ENCODE peak calls at places on chromosome 1, in nine cellular contexts. N, G, E, T, F, C, R, X and I are unnamed samples.

GRCh38 chr1:91282695-91283420 is 121.8 kb downstream of the HFM1 start:
- DNase-seq in X (peak; percentile 57), T (peak; percentile 65), N (peak; percentile 73), E (no peak), F (peak; percentile 44), C (no peak), R (peak; percentile 68), G (peak; percentile 77), I (peak; percentile 80)

GRCh38 chr1:237492359-237492758 is 398.4 kb downstream of the ZP4 start:
- DNase-seq in N (no peak), X (no peak), G (no peak), F (no peak), E (no peak), R (no peak), C (no peak), T (no peak), I (no peak)

GRCh38 chr1:41955461-41956159 is 36.9 kb upstream of the HIVEP3 start:
- DNase-seq in F (peak; percentile 93), C (no peak), R (no peak), T (no peak), X (no peak), E (no peak), G (peak; percentile 25), N (no peak), I (no peak)

GRCh38 chr1:162756523-162756922 is 34.0 kb upstream of the HSD17B7 start:
- DNase-seq in G (no peak), F (no peak), T (no peak), N (no peak), R (no peak), E (no peak), C (no peak), X (no peak), I (no peak)

GRCh38 chr1:65178235-65178634 is 30.2 kb downstream of the AK4 start:
- DNase-seq in G (no peak), T (no peak), N (no peak), C (no peak), F (no peak), E (no peak), X (no peak), R (no peak), I (no peak)

GRCh38 chr1:220770245-220770913 is 16.3 kb upstream of the MTARC1 start:
- DNase-seq in C (no peak), N (no peak), E (peak; percentile 12), G (no peak), X (no peak), T (no peak), F (no peak), R (no peak), I (no peak)

GRCh38 chr1:221839321-221839720 is 97.4 kb upstream of the DUSP10 start:
- DNase-seq in X (no peak), G (no peak), E (no peak), C (no peak), T (no peak), R (no peak), F (no peak), N (no peak), I (no peak)

GRCh38 chr1:201310986-201311355 is 27.7 kb downstream of the PKP1 start:
- DNase-seq in G (no peak), T (no peak), C (no peak), F (no peak), E (no peak), N (no peak), R (peak; percentile 22), X (no peak), I (no peak)

GRCh38 chr1:234148350-234148749 is 224.9 kb upstream of the COA6 start:
- DNase-seq in X (no peak), T (no peak), N (no peak), R (no peak), E (no peak), F (no peak), C (no peak), G (no peak), I (no peak)

GRCh38 chr1:197140123-197140522 is 6.3 kb downstream of the ASPM start:
- DNase-seq in R (no peak), T (no peak), N (no peak), C (no peak), X (no peak), F (peak; percentile 19), G (no peak), E (no peak), I (no peak)

GRCh38 chr1:225426395-225427248 is 1.2 kb downstream of the LBR start:
- DNase-seq in R (peak; percentile 45), C (peak; percentile 81), G (peak; percentile 55), T (no peak), F (peak; percentile 45), N (peak; percentile 78), X (no peak), E (no peak), I (no peak)

GRCh38 chr1:176885756-176886155 is 278.8 kb downstream of the ASTN1 start:
- DNase-seq in C (no peak), R (no peak), X (no peak), G (no peak), F (no peak), N (no peak), T (no peak), E (no peak), I (no peak)

GRCh38 chr1:111604931-111605330 is 14.7 kb upstream of the RAP1A start:
- DNase-seq in R (no peak), G (no peak), N (no peak), F (peak; percentile 60), C (no peak), E (no peak), X (no peak), T (no peak), I (no peak)

DNA sequence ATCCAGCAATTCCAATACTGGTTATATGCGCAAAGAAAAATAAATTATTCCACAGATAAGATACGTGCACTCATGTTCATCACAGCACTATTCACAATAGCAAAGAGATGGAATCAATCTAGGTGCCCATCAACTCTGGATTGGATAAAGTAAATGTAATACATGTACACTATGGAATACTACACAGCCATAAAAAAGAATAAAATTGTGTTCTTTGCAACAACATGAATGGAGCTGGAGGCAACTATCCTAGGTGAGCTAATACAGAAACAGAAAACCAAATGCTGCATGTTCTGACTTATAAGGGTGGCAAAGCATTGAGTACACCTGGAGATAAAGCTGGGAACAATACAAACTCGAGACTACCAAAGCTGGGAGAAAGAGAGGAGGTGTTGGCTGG is 787.3 kb downstream of the KCNT2 start:
- DNase-seq in T (no peak), X (no peak), N (no peak), G (no peak), C (no peak), F (no peak), E (no peak), R (no peak), I (no peak)
- H3K4me1 ChIP-seq in T (no peaks in the 10 kb centered on the region), X (no peaks in the 10 kb centered on the region), N (no peaks in the 10 kb centered on the region), G (no peaks in the 10 kb centered on the region), C (no peaks in the 10 kb centered on the region), F (no peaks in the 10 kb centered on the region), E (no peaks in the 10 kb centered on the region), R (no peaks in the 10 kb centered on the region), I (no peaks in the 10 kb centered on the region)

DNA sequence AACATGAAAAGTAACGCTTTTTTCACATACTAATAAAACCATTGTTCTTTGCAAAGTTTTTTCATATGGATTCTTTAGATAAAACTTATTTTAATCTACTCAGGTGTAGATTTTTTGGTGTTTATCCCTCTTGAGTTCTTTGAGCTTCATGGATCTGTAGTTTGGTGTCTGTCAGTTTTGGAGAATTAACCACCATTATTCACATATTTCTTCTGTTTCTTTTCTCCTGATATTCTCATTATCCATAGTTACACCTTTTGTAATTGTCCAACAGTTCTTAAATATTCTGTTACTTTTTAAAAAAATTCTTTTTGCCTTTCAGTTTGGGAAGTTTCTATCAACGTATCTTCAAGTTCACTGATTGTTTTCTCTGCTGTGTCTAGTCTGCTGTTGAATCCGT is 18.6 kb downstream of the HS2ST1 start:
- DNase-seq in X (no peak), E (no peak), R (no peak), C (no peak), F (no peak), N (no peak), T (no peak), G (no peak), I (no peak)
- H3K27ac ChIP-seq in X (no peak overlapping the region), E (no peak overlapping the region), R (no peak overlapping the region), C (no peak overlapping the region), F (no peak overlapping the region), N (no peak overlapping the region), T (no peak overlapping the region), G (peak overlapping the region; percentile 85), I (no peak overlapping the region)

GRCh38 chr1:40396420-40396819 is 22.9 kb downstream of the SMAP2 start:
- DNase-seq in F (no peak), N (no peak), T (no peak), G (no peak), X (no peak), C (no peak), R (no peak), E (no peak), I (no peak)
- H3K4me1 ChIP-seq in F (peaks cover 26% of the 10 kb centered on the region), N (peaks cover 29% of the 10 kb centered on the region), T (peaks cover 88% of the 10 kb centered on the region), G (peaks cover 5% of the 10 kb centered on the region), X (peaks cover 76% of the 10 kb centered on the region), C (peaks cover 3% of the 10 kb centered on the region), R (no peaks in the 10 kb centered on the region), E (peaks cover 4% of the 10 kb centered on the region), I (no peaks in the 10 kb centered on the region)

GRCh38 chr1:21657456-21658190 is 11.5 kb downstream of the RAP1GAP start:
- DNase-seq in X (no peak), T (no peak), F (no peak), G (no peak), N (no peak), E (no peak), R (no peak), C (peak; percentile 66), I (no peak)

GRCh38 chr1:21662426-21663250 is 6.5 kb downstream of the RAP1GAP start:
- DNase-seq in N (peak; percentile 11), C (peak; percentile 26), G (no peak), F (no peak), T (peak; percentile 47), E (no peak), X (peak; percentile 31), R (no peak), I (no peak)

GRCh38 chr1:21659924-21660326 is 9.2 kb downstream of the RAP1GAP start:
- DNase-seq in F (no peak), C (peak; percentile 41), T (peak; percentile 38), X (no peak), N (no peak), E (no peak), G (no peak), R (no peak), I (no peak)

GRCh38 chr1:21661886-21662285 is 7.3 kb downstream of the RAP1GAP start:
- DNase-seq in C (peak; percentile 31), G (no peak), N (peak; percentile 24), F (no peak), R (no peak), X (peak; percentile 14), E (no peak), T (peak; percentile 24), I (no peak)

DNA sequence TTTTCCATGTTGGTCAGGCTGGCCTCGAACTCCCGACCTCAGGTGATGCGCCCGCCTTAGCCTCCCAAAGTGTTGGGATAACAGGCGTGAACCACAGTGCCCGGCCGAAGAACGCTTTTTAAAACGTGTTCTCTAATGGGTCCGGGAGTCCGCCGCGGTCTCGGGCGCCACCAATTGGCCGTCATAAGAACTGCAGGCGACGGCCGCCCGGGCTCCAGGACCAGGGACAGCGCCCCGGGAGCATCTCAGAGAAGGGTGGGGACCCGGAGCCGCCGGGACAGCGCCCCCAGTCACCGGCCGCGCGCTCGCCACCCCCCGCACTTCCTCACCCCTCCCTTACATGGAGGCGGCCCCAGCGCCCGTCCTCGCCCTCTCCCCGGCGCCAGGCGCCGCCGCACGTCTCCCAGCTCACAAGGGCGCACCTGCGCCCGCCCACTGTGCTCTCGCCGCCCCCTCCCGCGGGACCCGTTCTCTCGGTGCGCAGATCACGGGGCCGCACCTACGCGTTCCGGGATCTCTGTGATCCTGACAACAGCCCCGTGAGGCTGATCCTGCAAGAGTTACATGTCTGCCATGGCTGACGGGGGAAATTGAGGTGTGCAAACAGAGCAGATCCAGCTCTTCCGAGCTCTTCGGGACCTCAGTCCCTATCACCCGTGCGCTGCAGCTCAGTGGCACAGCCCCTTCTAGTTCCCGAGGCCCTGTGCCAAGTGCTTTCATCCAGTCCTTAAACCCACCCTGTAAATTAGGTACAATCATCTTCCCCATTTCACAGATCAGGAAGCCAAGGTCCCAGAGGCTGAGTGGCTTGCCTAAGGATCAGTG is 9.8 kb downstream of the RAP1GAP start:
- DNase-seq in G (peak; percentile 91), X (peak; percentile 77), C (peak; percentile 91), F (peak; percentile 82), E (peak; percentile 14), R (no peak), N (peak; percentile 77), T (peak; percentile 79), I (peak; percentile 59)
- H3K27ac ChIP-seq in G (no peak overlapping the region), X (no peak overlapping the region), C (no peak overlapping the region), F (no peak overlapping the region), E (no peak overlapping the region), R (no peak overlapping the region), N (no peak overlapping the region), T (no peak overlapping the region), I (no peak overlapping the region)